ENCODE peak calls at places on chromosomes 4 and X, in four cellular contexts. B is mammary epithelial cell, V is lung, W is RWPE1. H is an unnamed sample.

GRCh38 chr4:1819284-1819683 is 26.2 kb downstream of the FGFR3 start:
- DNase-seq in B (no peak), V (no peak), W (no peak), H (no peak)

GRCh38 chr4:185903205-185903604 is 91.2 kb upstream of the SORBS2 start:
- DNase-seq in B (peak; percentile 72), W (peak; percentile 44), V (no peak), H (no peak)

GRCh38 chr4:147984065-147984777 is 252.3 kb downstream of the ARHGAP10 start:
- DNase-seq in W (peak; percentile 53), V (no peak), B (peak; percentile 23), H (no peak)

GRCh38 chr4:176359590-176359989 is 39.8 kb downstream of the SPCS3 start:
- DNase-seq in W (no peak), B (no peak), V (no peak), H (no peak)

GRCh38 chr4:172683016-172683415 is 485.6 kb upstream of the GALNT7 start:
- DNase-seq in B (no peak), V (no peak), W (no peak), H (no peak)

GRCh38 chrX:154123241-154124219 is 20.5 kb upstream of the OPN1LW start:
- DNase-seq in B (no peak), V (no peak), W (no peak), H (no peak)

GRCh38 chr4:38071801-38072567 is 111.8 kb downstream of the PTTG2 start:
- DNase-seq in B (no peak), W (no peak), V (no peak), H (no peak)

GRCh38 chrX:20372533-20372932 is 105.8 kb upstream of the RPS6KA3 start:
- DNase-seq in B (peak; percentile 14), W (peak; percentile 18), V (no peak), H (no peak)

GRCh38 chrX:133655262-133655913 is 240.1 kb upstream of the GPC4 start:
- DNase-seq in W (no peak), V (no peak), B (no peak), H (no peak)

GRCh38 chr4:187171731-187172339 is 448.2 kb upstream of the FAT1 start:
- DNase-seq in W (no peak), V (no peak), B (no peak), H (peak; percentile 5)

GRCh38 chr4:70425306-70425705 is 27.6 kb downstream of the OPRPN start:
- DNase-seq in V (no peak), B (no peak), W (no peak), H (no peak)

GRCh38 chr4:4930677-4931076 is 71.2 kb downstream of the MSX1 start:
- DNase-seq in W (no peak), B (no peak), V (no peak), H (no peak)

GRCh38 chr4:23135792-23136645 is 443.3 kb downstream of the GBA3 start:
- DNase-seq in B (peak; percentile 8), V (no peak), W (peak; percentile 17), H (peak; percentile 3)

GRCh38 chr4:168993724-168994510 is 16.1 kb downstream of the CBR4 start:
- DNase-seq in B (peak; percentile 64), V (no peak), W (no peak), H (no peak)

GRCh38 chrX:101682723-101683122 is 23.1 kb upstream of the ARMCX2 start:
- DNase-seq in B (no peak), V (no peak), W (no peak), H (no peak)

GRCh38 chr4:41541697-41542096 is 3.7 kb downstream of the LIMCH1 start:
- DNase-seq in W (no peak), B (no peak), V (no peak), H (no peak)

GRCh38 chr4:156788782-156789181 is 182.8 kb downstream of the PDGFC start:
- DNase-seq in W (no peak), V (no peak), B (no peak), H (no peak)

GRCh38 chrX:41478397-41478911 is 31.3 kb downstream of the NYX start:
- DNase-seq in W (no peak), V (no peak), B (no peak), H (no peak)

GRCh38 chrX:100512471-100512870 is 72.3 kb upstream of the TNMD start:
- DNase-seq in V (no peak), B (peak; percentile 2), W (peak; percentile 10), H (no peak)

GRCh38 chrX:51047950-51048349 is 137.4 kb downstream of the BMP15 start:
- DNase-seq in W (no peak), V (no peak), B (no peak), H (no peak)

GRCh38 chr4:154073107-154073817 is 284.4 kb upstream of the SFRP2 start:
- DNase-seq in W (peak; percentile 60), B (peak; percentile 90), V (no peak), H (no peak)

GRCh38 chr4:128571747-128572146 is 237.8 kb upstream of the JADE1 start:
- DNase-seq in V (peak; percentile 36), W (peak; percentile 79), B (peak; percentile 66), H (peak; percentile 34)

GRCh38 chr4:15506464-15506863 is 36.8 kb downstream of the CC2D2A start:
- DNase-seq in W (no peak), V (no peak), B (no peak), H (peak; percentile 41)

GRCh38 chr4:124783847-124784246 is 71.3 kb upstream of the ANKRD50 start:
- DNase-seq in W (no peak), B (peak; percentile 39), V (no peak), H (no peak)

GRCh38 chr4:187268940-187269339 is 545.3 kb upstream of the FAT1 start:
- DNase-seq in V (no peak), B (peak; percentile 64), W (peak; percentile 11), H (peak; percentile 18)

GRCh38 chrX:155046129-155046810 is 19.6 kb downstream of the FUNDC2 start:
- DNase-seq in B (no peak), V (no peak), W (no peak), H (no peak)

GRCh38 chr4:56049428-56050212 is 100.9 kb downstream of the CEP135 start:
- DNase-seq in W (peak; percentile 12), V (no peak), B (peak; percentile 16), H (no peak)

GRCh38 chr4:2936773-2937145 is 26.4 kb downstream of the NOP14 start:
- DNase-seq in W (peak; percentile 44), B (peak; percentile 93), V (no peak), H (peak; percentile 89)

GRCh38 chrX:101462892-101463291 is 22.4 kb upstream of the ARMCX4 start:
- DNase-seq in B (peak; percentile 16), V (peak; percentile 35), W (peak; percentile 11), H (no peak)

GRCh38 chr4:110155632-110156031 is 42.8 kb downstream of the ELOVL6 start:
- DNase-seq in V (no peak), B (no peak), W (no peak), H (no peak)

GRCh38 chrX:81174286-81174685 is 27.4 kb downstream of the HMGN5 start:
- DNase-seq in W (peak; percentile 0), B (peak; percentile 14), V (no peak), H (no peak)

GRCh38 chr4:90503677-90504076 is 376.5 kb downstream of the CCSER1 start:
- DNase-seq in V (no peak), B (no peak), W (no peak), H (no peak)

DNA sequence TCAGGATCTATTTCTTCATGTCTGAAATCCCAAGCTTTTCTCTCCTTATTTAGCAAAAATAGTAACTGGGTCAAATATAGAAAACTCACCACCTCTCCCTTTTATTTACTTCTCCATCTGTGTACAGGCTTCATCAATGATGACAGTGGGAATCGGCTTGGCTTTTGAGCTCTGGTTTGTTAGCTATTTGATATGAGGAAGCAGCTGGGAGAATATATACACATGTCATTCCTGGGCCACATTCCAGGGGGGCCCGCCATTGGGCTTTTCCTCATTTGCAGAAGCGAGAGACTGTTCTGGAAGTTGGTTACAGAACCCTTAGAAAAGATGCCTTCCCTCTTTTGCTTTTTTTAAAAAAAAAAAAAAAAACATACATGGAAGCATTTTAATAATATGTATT is 107.4 kb upstream of the F9 start:
- DNase-seq in V (no peak), B (no peak), W (no peak), H (no peak)
- H3K27ac ChIP-seq in V (no peak overlapping the region), B (no peak overlapping the region), W (no peak overlapping the region), H (no peak overlapping the region)

DNA sequence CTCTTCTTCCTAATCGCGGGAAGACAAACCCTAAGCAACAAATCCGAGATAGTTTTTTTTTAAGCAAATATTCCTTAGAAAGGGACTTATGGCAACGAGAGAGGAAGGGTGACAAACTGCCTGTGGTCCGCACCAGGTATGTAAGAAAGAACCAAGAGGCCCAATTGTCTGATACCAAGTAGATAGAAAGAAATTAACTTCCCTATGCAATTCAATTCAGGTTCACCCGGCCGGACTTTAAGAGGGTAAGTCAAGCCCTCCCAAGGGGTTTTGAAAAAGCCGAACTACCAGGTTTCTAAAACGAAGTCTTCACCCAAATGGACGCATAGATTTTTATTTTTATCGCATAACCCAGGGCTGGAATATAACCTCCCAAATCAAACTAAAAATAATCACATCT is 1.7 kb upstream of the MAB21L2 start:
- DNase-seq in B (no peak), V (no peak), W (no peak), H (no peak)
- H3K27ac ChIP-seq in B (no peak overlapping the region), V (no peak overlapping the region), W (no peak overlapping the region), H (no peak overlapping the region)

GRCh38 chr4:123158576-123158975 is 236.2 kb upstream of the NUDT6 start:
- DNase-seq in B (peak; percentile 22), V (no peak), W (no peak), H (no peak)
- H3K27ac ChIP-seq in B (no peak overlapping the region), V (no peak overlapping the region), W (no peak overlapping the region), H (peak overlapping the region; percentile 8)

GRCh38 chr4:119221412-119221811 is 8.9 kb downstream of the USP53 start:
- DNase-seq in B (no peak), V (no peak), W (no peak), H (no peak)
- H3K27ac ChIP-seq in B (no peak overlapping the region), V (no peak overlapping the region), W (no peak overlapping the region), H (no peak overlapping the region)

DNA sequence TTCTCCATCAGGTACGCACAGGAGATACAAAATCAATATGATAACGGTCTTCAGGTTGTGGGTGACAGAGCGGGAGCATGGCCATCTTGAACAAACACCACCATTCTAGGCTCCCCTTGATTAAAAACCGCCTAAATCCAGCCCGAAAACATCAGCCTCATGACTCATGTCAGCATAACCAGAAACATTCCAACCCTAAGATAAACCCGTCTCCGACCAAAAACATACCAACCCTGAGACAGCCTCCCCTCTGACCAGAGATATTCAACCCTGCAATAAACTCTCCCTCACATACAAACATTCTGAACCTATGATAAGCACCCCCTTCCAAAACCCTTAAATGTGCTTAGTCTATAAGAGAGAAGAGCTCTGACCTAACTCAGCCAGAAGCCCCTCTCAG is 157.9 kb downstream of the DHRSX start:
- DNase-seq in W (no peak), B (no peak), V (no peak), H (no peak)
- H3K27ac ChIP-seq in W (no peak overlapping the region), B (no peak overlapping the region), V (peak overlapping the region; percentile 89), H (no peak overlapping the region)

GRCh38 chrX:103585421-103586313 is at the start of gene TCEAL4:
- DNase-seq in W (peak; percentile 30), V (peak; percentile 53), B (peak; percentile 13), H (no peak)
- H3K27ac ChIP-seq in W (peak within 1 kb of the TSS; percentile 71), V (peak within 1 kb of the TSS; percentile 67), B (peak within 1 kb of the TSS; percentile 57), H (peak within 1 kb of the TSS; percentile 37)

H was measured in epithelial cell of prostate.